ENCODE peak calls at places on chromosome 1, in nine cellular contexts. M, D, A, C, B, Y, J, O and L are unnamed samples.
A peak's percentile ranks its signal among the peaks of the same experiment; 100 is the strongest.

GRCh38 chr1:48469616-48470500 is 2.1 kb downstream of the SPATA6 start:
- DNase-seq in B (peak; percentile 20), Y (peak; percentile 34), M (no peak), A (peak; percentile 88), J (peak; percentile 76), O (peak; percentile 56), D (peak; percentile 57), C (no peak), L (no peak)

GRCh38 chr1:232045571-232045970 is 419.0 kb downstream of the DISC1 start:
- DNase-seq in B (no peak), C (no peak), D (no peak), Y (no peak), O (no peak), A (no peak), J (no peak), M (no peak), L (no peak)

GRCh38 chr1:13494712-13495111 is 19.1 kb downstream of the LRRC38 start:
- DNase-seq in O (no peak), B (no peak), C (no peak), A (no peak), J (no peak), Y (no peak), D (no peak), M (no peak), L (no peak)

GRCh38 chr1:29706936-29707335 is 470.6 kb downstream of the PTPRU start:
- DNase-seq in J (no peak), A (peak; percentile 73), Y (no peak), C (no peak), M (peak; percentile 86), O (no peak), B (peak; percentile 72), D (no peak), L (peak; percentile 7)

GRCh38 chr1:154318386-154318785 is 2.5 kb upstream of the AQP10 start:
- DNase-seq in Y (no peak), C (no peak), M (no peak), A (no peak), J (no peak), B (no peak), D (no peak), O (no peak), L (no peak)

GRCh38 chr1:9767964-9768668 is 55.6 kb downstream of the CLSTN1 start:
- DNase-seq in C (peak; percentile 21), Y (no peak), O (no peak), J (no peak), M (no peak), A (no peak), B (no peak), D (no peak), L (peak; percentile 20)

GRCh38 chr1:156160744-156161181 is 7.4 kb downstream of the SEMA4A start:
- DNase-seq in C (no peak), O (peak; percentile 72), A (peak; percentile 78), B (peak; percentile 85), J (peak; percentile 69), Y (peak; percentile 75), M (peak; percentile 92), D (peak; percentile 92), L (no peak)

GRCh38 chr1:101453844-101454243 is 217.0 kb downstream of the S1PR1 start:
- DNase-seq in D (no peak), A (no peak), C (no peak), M (no peak), Y (no peak), B (no peak), O (no peak), J (no peak), L (no peak)

GRCh38 chr1:182715531-182715930 is 31.1 kb upstream of the RGS8 start:
- DNase-seq in M (no peak), B (no peak), J (no peak), O (no peak), Y (no peak), D (no peak), A (no peak), C (no peak), L (no peak)

GRCh38 chr1:156700731-156701130 is 4.7 kb downstream of the CRABP2 start:
- DNase-seq in M (no peak), O (no peak), Y (no peak), D (no peak), C (no peak), B (no peak), A (no peak), J (no peak), L (no peak)

GRCh38 chr1:230208619-230209261 is 141.7 kb downstream of the GALNT2 start:
- DNase-seq in A (no peak), J (no peak), O (peak; percentile 12), C (no peak), D (no peak), M (no peak), B (no peak), Y (no peak), L (no peak)

GRCh38 chr1:117821782-117822447 is 107.5 kb downstream of the GDAP2 start:
- DNase-seq in O (peak; percentile 59), A (peak; percentile 92), Y (no peak), J (no peak), M (no peak), B (peak; percentile 71), C (peak; percentile 12), D (peak; percentile 49), L (no peak)

GRCh38 chr1:117826119-117826518 is 103.3 kb downstream of the GDAP2 start:
- DNase-seq in C (no peak), M (no peak), J (no peak), B (no peak), Y (no peak), D (no peak), O (no peak), A (no peak), L (no peak)

GRCh38 chr1:117825414-117825813 is 104.0 kb downstream of the GDAP2 start:
- DNase-seq in A (no peak), B (no peak), D (no peak), J (no peak), C (no peak), O (no peak), Y (no peak), M (no peak), L (no peak)

GRCh38 chr1:117826551-117827078 is 102.8 kb downstream of the GDAP2 start:
- DNase-seq in M (no peak), A (peak; percentile 69), J (no peak), B (no peak), O (peak; percentile 61), Y (peak; percentile 35), D (peak; percentile 26), C (peak; percentile 19), L (no peak)

GRCh38 chr1:117824612-117825011 is 104.8 kb downstream of the GDAP2 start:
- DNase-seq in D (no peak), C (no peak), A (no peak), J (no peak), O (no peak), B (no peak), Y (no peak), M (no peak), L (no peak)
- TF ChIP-seq CTCF in D (no peak), C (no peak), A (no peak), J (no peak), O (no peak), B (no peak), Y (no peak), M (no peak), L (no peak)

GRCh38 chr1:18731148-18731547 is 100.5 kb downstream of the PAX7 start:
- DNase-seq in O (no peak), C (no peak), M (no peak), J (no peak), B (no peak), A (no peak), D (no peak), Y (no peak), L (no peak)

GRCh38 chr1:18731591-18732235 is 101.1 kb downstream of the PAX7 start:
- DNase-seq in M (no peak), D (no peak), B (no peak), C (no peak), A (no peak), Y (no peak), J (no peak), O (no peak), L (no peak)

GRCh38 chr1:18734001-18734400 is 103.4 kb downstream of the PAX7 start:
- DNase-seq in B (no peak), O (no peak), Y (no peak), M (no peak), J (no peak), D (no peak), C (no peak), A (no peak), L (no peak)

GRCh38 chr1:18734461-18735368 is 104.1 kb downstream of the PAX7 start:
- DNase-seq in J (no peak), Y (no peak), B (no peak), A (no peak), C (no peak), D (no peak), O (no peak), M (no peak), L (no peak)

GRCh38 chr1:18732686-18733085 is 102.0 kb downstream of the PAX7 start:
- DNase-seq in B (no peak), O (no peak), D (no peak), C (no peak), J (no peak), Y (no peak), A (no peak), M (no peak), L (no peak)
- H3K4me1 ChIP-seq in B (no peaks in the 10 kb centered on the region), O (no peaks in the 10 kb centered on the region), D (no peaks in the 10 kb centered on the region), C (no peaks in the 10 kb centered on the region), J (no peaks in the 10 kb centered on the region), Y (no peaks in the 10 kb centered on the region), A (peaks cover 4% of the 10 kb centered on the region), M (no peaks in the 10 kb centered on the region), L (no peaks in the 10 kb centered on the region)

DNA sequence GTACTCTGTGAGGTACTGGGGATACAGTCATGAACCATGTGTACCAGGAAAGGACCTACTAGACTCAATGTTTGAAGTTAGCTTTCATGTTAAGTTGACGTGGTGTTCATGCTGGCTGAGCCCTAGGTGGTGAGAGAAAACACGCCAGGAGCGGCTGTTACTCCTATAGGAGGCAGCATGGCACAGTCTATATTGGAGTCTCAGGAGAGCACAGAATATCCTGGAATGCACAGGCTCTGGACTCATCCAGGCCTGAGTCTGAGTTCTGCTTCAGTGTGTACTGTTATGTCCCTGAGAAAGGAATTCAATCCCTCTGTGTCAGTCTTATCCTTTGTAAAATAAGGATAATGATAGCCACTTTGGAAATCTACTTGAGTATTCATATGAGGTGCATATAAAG is 41.2 kb downstream of the DPT start:
- DNase-seq in J (no peak), D (no peak), C (no peak), O (no peak), M (no peak), A (peak; percentile 21), Y (no peak), B (peak; percentile 36), L (peak; percentile 10)
- TF ChIP-seq CTCF in J (no peak), D (no peak), C (peak; percentile 20), O (no peak), M (no peak), A (peak; percentile 21), Y (no peak), B (peak; percentile 18), L (no peak)

DNA sequence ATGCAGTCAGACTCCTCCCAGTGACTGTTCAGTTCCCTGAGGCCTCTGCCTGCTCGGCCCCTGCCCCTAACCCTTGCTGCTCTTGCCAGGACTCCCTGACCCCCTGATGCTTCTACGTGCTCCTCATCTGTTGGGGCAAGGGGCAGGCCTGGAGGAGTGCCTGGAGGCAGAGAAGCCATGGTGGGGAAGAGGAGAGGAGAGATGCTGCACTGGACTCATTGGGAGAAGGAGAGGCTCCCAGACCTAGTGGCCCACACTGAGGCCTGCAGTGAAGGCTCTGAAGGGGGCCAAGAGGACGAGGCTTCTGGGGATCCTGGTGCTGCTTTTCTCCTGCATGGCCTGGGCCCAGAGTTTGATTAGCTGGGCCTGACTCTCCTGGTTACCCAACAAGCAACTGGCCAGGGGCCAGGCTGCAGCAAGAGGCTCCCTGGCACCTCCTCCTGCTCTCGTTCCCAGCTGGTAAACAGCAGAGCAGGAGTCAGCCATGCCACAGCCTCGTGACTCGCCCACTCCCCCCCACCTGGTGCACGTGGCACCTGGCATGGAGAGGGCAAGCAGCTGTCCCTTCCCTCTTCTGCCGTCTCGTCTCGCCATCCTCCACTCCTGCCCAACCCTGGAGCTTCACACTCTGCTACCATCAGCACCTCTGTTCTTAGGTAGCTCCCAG is 849 bp upstream of the RORC start:
- DNase-seq in M (peak; percentile 92), J (peak; percentile 93), C (no peak), O (peak; percentile 96), B (peak; percentile 52), Y (peak; percentile 75), D (peak; percentile 80), A (peak; percentile 74), L (no peak)
- H3K4me1 ChIP-seq in M (peaks cover 53% of the 10 kb centered on the region), J (peaks cover 39% of the 10 kb centered on the region), C (peaks cover 55% of the 10 kb centered on the region), O (peaks cover 42% of the 10 kb centered on the region), B (no peaks in the 10 kb centered on the region), Y (no peaks in the 10 kb centered on the region), D (peaks cover 4% of the 10 kb centered on the region), A (no peaks in the 10 kb centered on the region), L (peaks cover 20% of the 10 kb centered on the region)